ENCODE peak calls at places on chromosomes 2 and 18, in ten cellular contexts. Z is epithelial cell of esophagus; J is astrocyte of the spinal cord; N is mesothelial cell of epicardium; R is heart right ventricle; P is hypothalamus; I is HEK293T; S is ovary; M is activated effector memory CD4-positive, alpha-beta T cell treated with anti-CD3 and anti-CD28 coated beads, Interleukin-2, amount 50 U/mL, for 16 hours; K is activated CD8-positive, alpha-beta memory T cell treated with anti-CD3 and anti-CD28 coated beads for 48 hours. E is an unnamed sample.

GRCh38 chr2:233386382-233387041 is 32.2 kb downstream of the DGKD start:
- DNase-seq in Z (peak), J (peak), N (no peak), R (no peak), P (no peak), I (no peak), S (peak), M (no peak), K (no peak), E (peak)

GRCh38 chr18:77512152-77512551 is 262.5 kb downstream of the GALR1 start:
- DNase-seq in Z (no peak), J (no peak), N (no peak), R (no peak), P (no peak), I (no peak), S (no peak), M (no peak), K (no peak), E (no peak)

GRCh38 chr18:59697236-59697932 is at the start of gene CCBE1:
- DNase-seq in Z (peak), J (peak), N (peak), R (peak), P (peak), I (peak), S (peak), M (peak), K (peak), E (no peak)

GRCh38 chr2:209321076-209321475 is 102.8 kb upstream of the MAP2 start:
- DNase-seq in Z (peak), J (peak), N (no peak), R (no peak), P (no peak), I (no peak), S (no peak), M (no peak), K (no peak), E (no peak)

GRCh38 chr2:74777161-74777900 is 56.6 kb upstream of the HK2 start:
- DNase-seq in Z (no peak), J (no peak), N (no peak), R (no peak), P (no peak), I (no peak), S (no peak), M (no peak), K (no peak), E (no peak)

GRCh38 chr2:1814061-1814460 is 69.7 kb upstream of the PXDN start:
- DNase-seq in Z (no peak), J (no peak), N (no peak), R (no peak), P (no peak), I (no peak), S (no peak), M (no peak), K (no peak), E (no peak)

GRCh38 chr2:43225093-43225787 is 1.2 kb downstream of the ZFP36L2 start:
- DNase-seq in Z (peak), J (peak), N (peak), R (peak), P (no peak), I (no peak), S (peak), M (peak), K (peak), E (no peak)

GRCh38 chr18:76056467-76057194 is 438.4 kb downstream of the ZNF516 start:
- DNase-seq in Z (no peak), J (no peak), N (no peak), R (peak), P (no peak), I (no peak), S (peak), M (no peak), K (no peak), E (no peak)

GRCh38 chr2:104444840-104445239 is 409.1 kb upstream of the POU3F3 start:
- DNase-seq in Z (no peak), J (no peak), N (no peak), R (no peak), P (no peak), I (no peak), S (no peak), M (no peak), K (no peak), E (no peak)

GRCh38 chr2:143632751-143633374 is 503.6 kb downstream of the ARHGAP15 start:
- DNase-seq in Z (no peak), J (no peak), N (no peak), R (no peak), P (no peak), I (no peak), S (no peak), M (no peak), K (no peak), E (no peak)

GRCh38 chr2:143694335-143694734 is 565.1 kb downstream of the ARHGAP15 start:
- DNase-seq in Z (no peak), J (no peak), N (no peak), R (no peak), P (no peak), I (peak), S (no peak), M (no peak), K (no peak), E (no peak)

GRCh38 chr2:234462218-234462992 is 34.5 kb downstream of the ARL4C start:
- DNase-seq in Z (no peak), J (no peak), N (no peak), R (no peak), P (no peak), I (no peak), S (no peak), M (no peak), K (no peak), E (no peak)

GRCh38 chr2:86633094-86633740 is 9.6 kb upstream of the RNF103 start:
- DNase-seq in Z (no peak), J (no peak), N (no peak), R (peak), P (no peak), I (no peak), S (no peak), M (no peak), K (no peak), E (no peak)

GRCh38 chr18:35371412-35372195 is 5.5 kb downstream of the ZNF396 start:
- DNase-seq in Z (peak), J (peak), N (no peak), R (no peak), P (no peak), I (no peak), S (no peak), M (no peak), K (no peak), E (no peak)

GRCh38 chr2:172021074-172021931 is 21.6 kb downstream of the METAP1D start:
- DNase-seq in Z (no peak), J (no peak), N (peak), R (no peak), P (no peak), I (no peak), S (no peak), M (no peak), K (no peak), E (peak)

GRCh38 chr2:128444816-128445532 is 126.3 kb upstream of the HS6ST1 start:
- DNase-seq in Z (no peak), J (no peak), N (peak), R (no peak), P (no peak), I (no peak), S (no peak), M (peak), K (no peak), E (no peak)

GRCh38 chr2:182870227-182870626 is 3.8 kb upstream of the FRZB start:
- DNase-seq in Z (peak), J (no peak), N (no peak), R (no peak), P (no peak), I (peak), S (no peak), M (no peak), K (no peak), E (no peak)

GRCh38 chr18:48308027-48308635 is 101.1 kb downstream of the ZBTB7C start:
- DNase-seq in Z (peak), J (no peak), N (no peak), R (no peak), P (no peak), I (no peak), S (no peak), M (peak), K (no peak), E (no peak)

GRCh38 chr18:68409585-68409984 is 305.3 kb downstream of the TMX3 start:
- DNase-seq in Z (peak), J (no peak), N (no peak), R (no peak), P (no peak), I (no peak), S (no peak), M (no peak), K (no peak), E (no peak)

GRCh38 chr2:72127401-72128058 is 20.1 kb downstream of the CYP26B1 start:
- DNase-seq in Z (no peak), J (no peak), N (peak), R (no peak), P (no peak), I (no peak), S (no peak), M (peak), K (no peak), E (no peak)

GRCh38 chr2:111522231-111522768 is 361.7 kb downstream of the ANAPC1 start:
- DNase-seq in Z (no peak), J (peak), N (no peak), R (no peak), P (no peak), I (no peak), S (no peak), M (no peak), K (no peak), E (no peak)

GRCh38 chr2:172220111-172220510 is 117.4 kb upstream of the DLX2 start:
- DNase-seq in Z (no peak), J (no peak), N (no peak), R (no peak), P (no peak), I (no peak), S (no peak), M (no peak), K (no peak), E (no peak)

GRCh38 chr2:7034313-7034712 is 117.1 kb downstream of the RNF144A start:
- DNase-seq in Z (no peak), J (peak), N (no peak), R (no peak), P (no peak), I (no peak), S (no peak), M (no peak), K (no peak), E (no peak)

E was measured in A172.